ENCODE peak calls at places on chromosome 10, in five cellular contexts. H is NCI-H2081 treated with DMSO at 0.1 percent for 48 hours, D is DMS153, A is heart left ventricle, W is mesenteric fat pad. Y is an unnamed sample.

GRCh38 chr10:89062861-89063260 is 72.3 kb downstream of the FAS start:
- DNase-seq in H (no peak), A (peak; percentile 74), D (no peak), W (no peak), Y (no peak)

GRCh38 chr10:2980791-2981360 is 86.5 kb upstream of the PFKP start:
- DNase-seq in D (no peak), W (no peak), A (no peak), H (no peak), Y (no peak)

GRCh38 chr10:36171546-36171945 is 529.5 kb upstream of the FZD8 start:
- DNase-seq in H (no peak), D (no peak), A (no peak), W (no peak), Y (no peak)

GRCh38 chr10:30189254-30189583 is 129.8 kb upstream of the JCAD start:
- DNase-seq in D (no peak), W (no peak), A (no peak), H (no peak), Y (no peak)

GRCh38 chr10:64182671-64183070 is 661.5 kb downstream of the REEP3 start:
- DNase-seq in D (no peak), H (no peak), W (no peak), A (no peak), Y (no peak)

GRCh38 chr10:90589825-90590224 is 268.0 kb downstream of the HTR7 start:
- DNase-seq in H (no peak), W (no peak), D (no peak), A (no peak), Y (peak; percentile 61)

GRCh38 chr10:114304566-114305421 is 65.7 kb downstream of the VWA2 start:
- DNase-seq in W (no peak), A (no peak), H (no peak), D (peak; percentile 55), Y (no peak)

GRCh38 chr10:100401631-100402328 is 54.7 kb downstream of the SCD start:
- DNase-seq in D (no peak), W (no peak), H (no peak), A (no peak), Y (no peak)

GRCh38 chr10:4656576-4657194 is 169.3 kb upstream of the AKR1E2 start:
- DNase-seq in H (no peak), A (peak; percentile 57), W (no peak), D (no peak), Y (no peak)

GRCh38 chr10:129768437-129769355 is 195.4 kb downstream of the EBF3 start:
- DNase-seq in A (no peak), W (peak; percentile 86), D (no peak), H (no peak), Y (no peak)

GRCh38 chr10:132224343-132225072 is 37.8 kb downstream of the DPYSL4 start:
- DNase-seq in A (peak; percentile 56), D (no peak), W (no peak), H (no peak), Y (no peak)

GRCh38 chr10:116796910-116797513 is 52.3 kb upstream of the ENO4 start:
- DNase-seq in A (peak; percentile 74), W (no peak), H (no peak), D (peak; percentile 52), Y (peak; percentile 13)

GRCh38 chr10:30199376-30200018 is 140.1 kb upstream of the JCAD start:
- DNase-seq in A (no peak), D (no peak), H (no peak), W (no peak), Y (no peak)

GRCh38 chr10:113982745-113983144 is 60.9 kb upstream of the ADRB1 start:
- DNase-seq in H (no peak), A (no peak), W (no peak), D (peak; percentile 30), Y (no peak)

GRCh38 chr10:112389147-112389822 is 15.4 kb downstream of the ACSL5 start:
- DNase-seq in A (no peak), D (no peak), H (no peak), W (no peak), Y (no peak)

GRCh38 chr10:34492081-34492480 is 323.0 kb downstream of the PARD3 start:
- DNase-seq in A (no peak), W (no peak), H (peak; percentile 39), D (peak; percentile 50), Y (no peak)

GRCh38 chr10:115422624-115423023 is 329.5 kb downstream of the ATRNL1 start:
- DNase-seq in A (no peak), D (no peak), W (no peak), H (no peak), Y (no peak)

GRCh38 chr10:132292287-132292971 is 15.3 kb downstream of the STK32C start:
- DNase-seq in A (peak; percentile 31), H (no peak), D (no peak), W (no peak), Y (no peak)

GRCh38 chr10:77159538-77160110 is 478.0 kb downstream of the KCNMA1 start:
- DNase-seq in H (no peak), A (no peak), W (no peak), D (no peak), Y (no peak)

GRCh38 chr10:93701903-93702277 is 502 bp downstream of the FRA10AC1 start:
- DNase-seq in H (no peak), W (no peak), D (no peak), A (no peak), Y (no peak)

GRCh38 chr10:135601-136464 is 578 bp downstream of the ZMYND11 start:
- DNase-seq in W (peak; percentile 91), A (peak; percentile 81), D (no peak), H (no peak), Y (no peak)

GRCh38 chr10:74234569-74234968 is 83.5 kb downstream of the ADK start:
- DNase-seq in W (no peak), D (no peak), A (no peak), H (no peak), Y (no peak)

GRCh38 chr10:21824409-21824808 is 179.1 kb downstream of the DNAJC1 start:
- DNase-seq in D (no peak), H (no peak), W (no peak), A (no peak), Y (no peak)

GRCh38 chr10:73717564-73717963 is 19.7 kb upstream of the AGAP5 start:
- DNase-seq in D (no peak), W (no peak), H (no peak), A (no peak), Y (no peak)

GRCh38 chr10:131093346-131093745 is 218.2 kb downstream of the TCERG1L start:
- DNase-seq in D (no peak), A (no peak), H (no peak), W (no peak), Y (no peak)

GRCh38 chr10:125166658-125167057 is 6.3 kb upstream of the CTBP2 start:
- DNase-seq in D (no peak), W (peak; percentile 57), A (no peak), H (no peak), Y (no peak)

GRCh38 chr10:25083546-25084111 is 67.2 kb downstream of the THNSL1 start:
- DNase-seq in D (no peak), H (no peak), W (no peak), A (no peak), Y (no peak)

GRCh38 chr10:122344741-122345258 is 29.7 kb upstream of the PLEKHA1 start:
- DNase-seq in H (no peak), A (no peak), W (no peak), D (no peak), Y (no peak)

GRCh38 chr10:101597036-101597435 is 8.9 kb downstream of the DPCD start:
- DNase-seq in D (no peak), W (no peak), A (no peak), H (no peak), Y (no peak)

GRCh38 chr10:35594115-35594849 is 10.9 kb upstream of the GJD4 start:
- DNase-seq in W (no peak), H (no peak), D (no peak), A (no peak), Y (no peak)

GRCh38 chr10:104548090-104548489 is 93.0 kb upstream of the SORCS3 start:
- DNase-seq in A (no peak), D (no peak), H (no peak), W (no peak), Y (no peak)

GRCh38 chr10:8187171-8187666 is 132.7 kb downstream of the GATA3 start:
- DNase-seq in W (no peak), D (no peak), A (no peak), H (no peak), Y (no peak)

GRCh38 chr10:127207081-127207480 is 10.7 kb upstream of the INSYN2A start:
- DNase-seq in H (no peak), W (no peak), A (no peak), D (no peak), Y (no peak)

GRCh38 chr10:131200856-131201470 is 110.6 kb downstream of the TCERG1L start:
- DNase-seq in D (no peak), H (no peak), A (no peak), W (peak; percentile 55), Y (no peak)

GRCh38 chr10:51344371-51344770 is 270.1 kb downstream of the PRKG1 start:
- DNase-seq in D (no peak), W (no peak), A (no peak), H (no peak), Y (no peak)

GRCh38 chr10:87760195-87760905 is 57.7 kb downstream of the ATAD1 start:
- DNase-seq in A (no peak), D (no peak), W (no peak), H (no peak), Y (no peak)

GRCh38 chr10:71643904-71644303 is 75.7 kb downstream of the C10orf105 start:
- DNase-seq in A (no peak), D (no peak), W (no peak), H (no peak), Y (no peak)

GRCh38 chr10:27235706-27236105 is 4.9 kb downstream of the ACBD5 start:
- DNase-seq in D (no peak), W (no peak), A (no peak), H (no peak), Y (no peak)

GRCh38 chr10:78199019-78199418 is 165.4 kb downstream of the RPS24 start:
- DNase-seq in W (no peak), D (peak; percentile 91), H (no peak), A (no peak), Y (no peak)

GRCh38 chr10:56561336-56561735 is 200.3 kb upstream of the ZWINT start:
- DNase-seq in D (no peak), A (no peak), H (no peak), W (no peak), Y (no peak)